ENCODE peak calls at places on chromosomes 16 and 17, in seven cellular contexts. One of them, this sample, is unnamed.

GRCh38 chr16:66487580-66488235 is 60.6 kb downstream of the BEAN1 start:
- DNase-seq in GM12878: no peak
- DNase-seq in HCT116: no peak
- DNase-seq in A549: no peak
- DNase-seq in Panc1: no peak
- DNase-seq in HL-60: no peak
- DNase-seq in SK-N-SH: no peak
- DNase-seq in this sample: no peak

GRCh38 chr16:87550510-87550961 is 51.8 kb upstream of the JPH3 start:
- DNase-seq in GM12878: no peak
- DNase-seq in HCT116: no peak
- DNase-seq in A549: peak; percentile 36
- DNase-seq in Panc1: peak; percentile 8
- DNase-seq in HL-60: no peak
- DNase-seq in SK-N-SH: peak; percentile 86
- DNase-seq in this sample: peak; percentile 69

GRCh38 chr17:55734128-55734781 is 11.6 kb upstream of the TMEM100 start:
- DNase-seq in GM12878: no peak
- DNase-seq in HCT116: no peak
- DNase-seq in A549: no peak
- DNase-seq in Panc1: no peak
- DNase-seq in HL-60: no peak
- DNase-seq in SK-N-SH: peak; percentile 44
- DNase-seq in this sample: peak; percentile 43

GRCh38 chr16:3142770-3143169 is 7.9 kb downstream of the ZNF213 start:
- DNase-seq in GM12878: no peak
- DNase-seq in HCT116: no peak
- DNase-seq in A549: no peak
- DNase-seq in Panc1: no peak
- DNase-seq in HL-60: no peak
- DNase-seq in SK-N-SH: peak; percentile 7
- DNase-seq in this sample: no peak

GRCh38 chr17:7004398-7005253 is 7.8 kb upstream of the RNASEK start:
- DNase-seq in GM12878: peak; percentile 26
- DNase-seq in HCT116: peak; percentile 56
- DNase-seq in A549: peak; percentile 84
- DNase-seq in Panc1: no peak
- DNase-seq in HL-60: no peak
- DNase-seq in SK-N-SH: peak; percentile 70
- DNase-seq in this sample: peak; percentile 87

GRCh38 chr17:75288784-75289121 is 480 bp downstream of the SLC25A19 start:
- DNase-seq in GM12878: no peak
- DNase-seq in HCT116: no peak
- DNase-seq in A549: peak; percentile 64
- DNase-seq in Panc1: no peak
- DNase-seq in HL-60: no peak
- DNase-seq in SK-N-SH: no peak
- DNase-seq in this sample: peak; percentile 72

GRCh38 chr17:13568746-13569739 is 32.7 kb downstream of the HS3ST3A1 start:
- DNase-seq in GM12878: no peak
- DNase-seq in HCT116: no peak
- DNase-seq in A549: no peak
- DNase-seq in Panc1: no peak
- DNase-seq in HL-60: no peak
- DNase-seq in SK-N-SH: no peak
- DNase-seq in this sample: no peak

GRCh38 chr16:27355610-27356009 is 41.8 kb downstream of the IL4R start:
- DNase-seq in GM12878: no peak
- DNase-seq in HCT116: peak; percentile 19
- DNase-seq in A549: no peak
- DNase-seq in Panc1: no peak
- DNase-seq in HL-60: no peak
- DNase-seq in SK-N-SH: no peak
- DNase-seq in this sample: peak; percentile 81

GRCh38 chr16:48592839-48593429 is 17.0 kb downstream of the N4BP1 start:
- DNase-seq in GM12878: no peak
- DNase-seq in HCT116: no peak
- DNase-seq in A549: no peak
- DNase-seq in Panc1: no peak
- DNase-seq in HL-60: no peak
- DNase-seq in SK-N-SH: no peak
- DNase-seq in this sample: peak; percentile 66

GRCh38 chr16:81212830-81213465 is 25.5 kb upstream of the BCO1 start:
- DNase-seq in GM12878: no peak
- DNase-seq in HCT116: no peak
- DNase-seq in A549: no peak
- DNase-seq in Panc1: no peak
- DNase-seq in HL-60: no peak
- DNase-seq in SK-N-SH: no peak
- DNase-seq in this sample: no peak

GRCh38 chr17:39926135-39926587 is 1.2 kb downstream of the ORMDL3 start:
- DNase-seq in GM12878: no peak
- DNase-seq in HCT116: no peak
- DNase-seq in A549: no peak
- DNase-seq in Panc1: no peak
- DNase-seq in HL-60: no peak
- DNase-seq in SK-N-SH: no peak
- DNase-seq in this sample: no peak

GRCh38 chr17:77061711-77062110 is 79.1 kb upstream of the SEC14L1 start:
- DNase-seq in GM12878: no peak
- DNase-seq in HCT116: no peak
- DNase-seq in A549: no peak
- DNase-seq in Panc1: no peak
- DNase-seq in HL-60: no peak
- DNase-seq in SK-N-SH: no peak
- DNase-seq in this sample: no peak

GRCh38 chr17:44219126-44219635 is 294 bp downstream of the UBTF start:
- DNase-seq in GM12878: no peak
- DNase-seq in HCT116: no peak
- DNase-seq in A549: peak; percentile 74
- DNase-seq in Panc1: no peak
- DNase-seq in HL-60: no peak
- DNase-seq in SK-N-SH: peak; percentile 85
- DNase-seq in this sample: peak; percentile 80

GRCh38 chr16:54324716-54325115 is 38.1 kb upstream of the IRX3 start:
- DNase-seq in GM12878: no peak
- DNase-seq in HCT116: no peak
- DNase-seq in A549: no peak
- DNase-seq in Panc1: no peak
- DNase-seq in HL-60: no peak
- DNase-seq in SK-N-SH: no peak
- DNase-seq in this sample: no peak

GRCh38 chr17:73628642-73629552 is 15.3 kb downstream of the SDK2 start:
- DNase-seq in GM12878: no peak
- DNase-seq in HCT116: no peak
- DNase-seq in A549: no peak
- DNase-seq in Panc1: no peak
- DNase-seq in HL-60: no peak
- DNase-seq in SK-N-SH: no peak
- DNase-seq in this sample: no peak

GRCh38 chr16:88815901-88816589 is 4.3 kb upstream of the APRT start:
- DNase-seq in GM12878: no peak
- DNase-seq in HCT116: no peak
- DNase-seq in A549: peak; percentile 37
- DNase-seq in Panc1: no peak
- DNase-seq in HL-60: no peak
- DNase-seq in SK-N-SH: peak; percentile 86
- DNase-seq in this sample: peak; percentile 63

GRCh38 chr16:88700322-88700635 is 5.9 kb downstream of the RNF166 start:
- DNase-seq in GM12878: no peak
- DNase-seq in HCT116: no peak
- DNase-seq in A549: no peak
- DNase-seq in Panc1: no peak
- DNase-seq in HL-60: no peak
- DNase-seq in SK-N-SH: no peak
- DNase-seq in this sample: no peak

GRCh38 chr17:38864636-38865398 is 5.0 kb upstream of the LASP1 start:
- DNase-seq in GM12878: no peak
- DNase-seq in HCT116: no peak
- DNase-seq in A549: no peak
- DNase-seq in Panc1: no peak
- DNase-seq in HL-60: no peak
- DNase-seq in SK-N-SH: no peak
- DNase-seq in this sample: peak; percentile 80

GRCh38 chr17:27506348-27507218 is 50.3 kb downstream of the KSR1 start:
- DNase-seq in GM12878: peak; percentile 70
- DNase-seq in HCT116: no peak
- DNase-seq in A549: no peak
- DNase-seq in Panc1: no peak
- DNase-seq in HL-60: no peak
- DNase-seq in SK-N-SH: no peak
- DNase-seq in this sample: peak; percentile 87

GRCh38 chr17:57782642-57783337 is 37.7 kb upstream of the CCDC182 start:
- DNase-seq in GM12878: no peak
- DNase-seq in HCT116: no peak
- DNase-seq in A549: no peak
- DNase-seq in Panc1: no peak
- DNase-seq in HL-60: no peak
- DNase-seq in SK-N-SH: peak; percentile 51
- DNase-seq in this sample: no peak

GRCh38 chr17:18993876-18994275 is 10.7 kb downstream of the FAM83G start:
- DNase-seq in GM12878: no peak
- DNase-seq in HCT116: no peak
- DNase-seq in A549: no peak
- DNase-seq in Panc1: no peak
- DNase-seq in HL-60: no peak
- DNase-seq in SK-N-SH: no peak
- DNase-seq in this sample: no peak

GRCh38 chr17:1006054-1006453 is 9.1 kb downstream of the TIMM22 start:
- DNase-seq in GM12878: no peak
- DNase-seq in HCT116: no peak
- DNase-seq in A549: no peak
- DNase-seq in Panc1: no peak
- DNase-seq in HL-60: no peak
- DNase-seq in SK-N-SH: peak; percentile 23
- DNase-seq in this sample: no peak
- TF ChIP-seq REST in GM12878: no peak
- TF ChIP-seq REST in HCT116: no peak
- TF ChIP-seq REST in A549: no peak
- TF ChIP-seq REST in Panc1: no peak
- TF ChIP-seq REST in HL-60: no peak
- TF ChIP-seq REST in SK-N-SH: no peak
- TF ChIP-seq REST in this sample: no peak

GRCh38 chr16:10608687-10609409 is 28.4 kb upstream of the EMP2 start:
- DNase-seq in GM12878: no peak
- DNase-seq in HCT116: no peak
- DNase-seq in A549: no peak
- DNase-seq in Panc1: no peak
- DNase-seq in HL-60: no peak
- DNase-seq in SK-N-SH: no peak
- DNase-seq in this sample: no peak

GRCh38 chr16:10611825-10612342 is 31.5 kb upstream of the EMP2 start:
- DNase-seq in GM12878: no peak
- DNase-seq in HCT116: no peak
- DNase-seq in A549: no peak
- DNase-seq in Panc1: no peak
- DNase-seq in HL-60: no peak
- DNase-seq in SK-N-SH: no peak
- DNase-seq in this sample: no peak

GRCh38 chr16:10610499-10611184 is 30.2 kb upstream of the EMP2 start:
- DNase-seq in GM12878: no peak
- DNase-seq in HCT116: no peak
- DNase-seq in A549: no peak
- DNase-seq in Panc1: no peak
- DNase-seq in HL-60: no peak
- DNase-seq in SK-N-SH: no peak
- DNase-seq in this sample: no peak

GRCh38 chr16:10607157-10607556 is 26.8 kb upstream of the EMP2 start:
- DNase-seq in GM12878: no peak
- DNase-seq in HCT116: no peak
- DNase-seq in A549: no peak
- DNase-seq in Panc1: no peak
- DNase-seq in HL-60: no peak
- DNase-seq in SK-N-SH: no peak
- DNase-seq in this sample: no peak

DNA sequence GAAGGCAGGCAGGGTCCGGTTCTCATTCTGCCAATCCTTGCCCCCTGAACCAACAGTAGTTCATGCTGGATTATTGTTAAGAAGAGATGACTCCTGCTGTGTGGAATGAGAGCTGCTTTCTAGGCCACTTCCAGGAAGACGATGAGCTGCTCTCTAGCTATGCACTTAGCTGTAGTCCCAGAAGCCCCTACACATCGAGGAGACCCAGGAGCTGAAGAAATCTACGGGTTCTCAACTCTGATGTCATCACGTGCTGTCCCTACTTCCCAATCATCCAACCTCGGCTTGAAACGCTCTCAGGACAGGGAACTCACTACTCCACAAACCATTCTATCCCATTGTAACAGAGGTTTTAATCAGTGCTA is 29.0 kb upstream of the EMP2 start:
- DNase-seq in GM12878: no peak
- DNase-seq in HCT116: no peak
- DNase-seq in A549: no peak
- DNase-seq in Panc1: peak; percentile 10
- DNase-seq in HL-60: no peak
- DNase-seq in SK-N-SH: no peak
- DNase-seq in this sample: no peak
- TF ChIP-seq REST in GM12878: no peak
- TF ChIP-seq REST in HCT116: no peak
- TF ChIP-seq REST in A549: no peak
- TF ChIP-seq REST in Panc1: no peak
- TF ChIP-seq REST in HL-60: no peak
- TF ChIP-seq REST in SK-N-SH: no peak
- TF ChIP-seq REST in this sample: no peak

GRCh38 chr17:82196273-82196672 is 16.4 kb downstream of the CCDC57 start:
- DNase-seq in GM12878: no peak
- DNase-seq in HCT116: no peak
- DNase-seq in A549: no peak
- DNase-seq in Panc1: no peak
- DNase-seq in HL-60: no peak
- DNase-seq in SK-N-SH: peak; percentile 7
- DNase-seq in this sample: no peak
- TF ChIP-seq REST in GM12878: no peak
- TF ChIP-seq REST in HCT116: no peak
- TF ChIP-seq REST in A549: no peak
- TF ChIP-seq REST in Panc1: no peak
- TF ChIP-seq REST in HL-60: no peak
- TF ChIP-seq REST in SK-N-SH: no peak
- TF ChIP-seq REST in this sample: no peak

GRCh38 chr16:920722-921121 is 50.1 kb downstream of the LMF1 start:
- DNase-seq in GM12878: no peak
- DNase-seq in HCT116: no peak
- DNase-seq in A549: no peak
- DNase-seq in Panc1: no peak
- DNase-seq in HL-60: no peak
- DNase-seq in SK-N-SH: no peak
- DNase-seq in this sample: no peak
- TF ChIP-seq REST in GM12878: no peak
- TF ChIP-seq REST in HCT116: no peak
- TF ChIP-seq REST in A549: no peak
- TF ChIP-seq REST in Panc1: no peak
- TF ChIP-seq REST in HL-60: no peak
- TF ChIP-seq REST in SK-N-SH: no peak
- TF ChIP-seq REST in this sample: no peak

GRCh38 chr17:63538693-63539595 is 11.3 kb upstream of the DCAF7 start:
- DNase-seq in GM12878: no peak
- DNase-seq in HCT116: no peak
- DNase-seq in A549: no peak
- DNase-seq in Panc1: no peak
- DNase-seq in HL-60: no peak
- DNase-seq in SK-N-SH: peak; percentile 15
- DNase-seq in this sample: no peak
- TF ChIP-seq REST in GM12878: no peak
- TF ChIP-seq REST in HCT116: no peak
- TF ChIP-seq REST in A549: no peak
- TF ChIP-seq REST in Panc1: no peak
- TF ChIP-seq REST in HL-60: no peak
- TF ChIP-seq REST in SK-N-SH: no peak
- TF ChIP-seq REST in this sample: no peak

GRCh38 chr16:72666267-72666666 is 381.7 kb downstream of the ZFHX3 start:
- DNase-seq in GM12878: no peak
- DNase-seq in HCT116: no peak
- DNase-seq in A549: no peak
- DNase-seq in Panc1: no peak
- DNase-seq in HL-60: no peak
- DNase-seq in SK-N-SH: no peak
- DNase-seq in this sample: no peak
- TF ChIP-seq REST in GM12878: no peak
- TF ChIP-seq REST in HCT116: no peak
- TF ChIP-seq REST in A549: no peak
- TF ChIP-seq REST in Panc1: no peak
- TF ChIP-seq REST in HL-60: no peak
- TF ChIP-seq REST in SK-N-SH: no peak
- TF ChIP-seq REST in this sample: no peak